ENCODE peak calls at places on chromosome 6, in six cellular contexts. I, G, O, R, H and M are unnamed samples.

GRCh38 chr6:41503841-41504525 is 42.2 kb upstream of the FOXP4 start:
- DNase-seq in R (peak), I (no peak), O (no peak), G (no peak), H (no peak), M (peak)

GRCh38 chr6:151160869-151161268 is 78.9 kb upstream of the AKAP12 start:
- DNase-seq in I (no peak), G (no peak), R (peak), O (no peak), H (no peak), M (no peak)

GRCh38 chr6:30357678-30358339 is 12.9 kb downstream of the RPP21 start:
- DNase-seq in G (peak), H (peak), O (no peak), I (peak), R (peak), M (peak)

GRCh38 chr6:43376551-43376981 is 7.1 kb upstream of the ZNF318 start:
- DNase-seq in R (no peak), G (no peak), I (no peak), H (no peak), O (no peak), M (no peak)

GRCh38 chr6:37738216-37738615 is 40.5 kb upstream of the MDGA1 start:
- DNase-seq in O (no peak), R (no peak), G (no peak), H (no peak), I (no peak), M (no peak)

GRCh38 chr6:15892369-15892768 is 229.5 kb upstream of the DTNBP1 start:
- DNase-seq in H (no peak), O (no peak), R (no peak), I (no peak), G (no peak), M (no peak)

GRCh38 chr6:75775219-75775618 is 26.2 kb downstream of the MYO6 start:
- DNase-seq in H (no peak), O (no peak), G (no peak), R (no peak), I (no peak), M (no peak)

GRCh38 chr6:159606786-159607185 is 86.3 kb downstream of the SOD2 start:
- DNase-seq in H (no peak), O (no peak), I (no peak), G (no peak), R (no peak), M (no peak)

GRCh38 chr6:22664968-22665367 is 95.6 kb downstream of the HDGFL1 start:
- DNase-seq in R (no peak), I (no peak), O (no peak), G (no peak), H (no peak), M (no peak)

GRCh38 chr6:21856096-21856825 is 262.7 kb downstream of the SOX4 start:
- DNase-seq in R (no peak), G (peak), O (no peak), I (no peak), H (no peak), M (no peak)

GRCh38 chr6:14682821-14683220 is 563.0 kb upstream of the JARID2 start:
- DNase-seq in G (no peak), O (no peak), I (no peak), R (no peak), H (no peak), M (no peak)

GRCh38 chr6:139764498-139764986 is 390.1 kb upstream of the CITED2 start:
- DNase-seq in R (peak), H (no peak), I (no peak), G (peak), O (peak), M (peak)

GRCh38 chr6:114418304-114418972 is 75.6 kb upstream of the HS3ST5 start:
- DNase-seq in R (no peak), I (no peak), G (no peak), H (no peak), O (no peak), M (no peak)

GRCh38 chr6:109298605-109299004 is 83.7 kb downstream of the CD164 start:
- DNase-seq in I (no peak), R (no peak), O (no peak), G (no peak), H (no peak), M (no peak)

GRCh38 chr6:121615493-121615892 is 180.0 kb downstream of the GJA1 start:
- DNase-seq in G (no peak), R (no peak), H (no peak), I (no peak), O (no peak), M (no peak)
- TF ChIP-seq CTCF in G (no peak), R (peak), H (no peak), I (no peak), O (no peak), M (no peak)

GRCh38 chr6:3885262-3886036 is 36.3 kb downstream of the FAM50B start:
- DNase-seq in O (no peak), I (no peak), R (peak), G (no peak), H (peak), M (no peak)
- TF ChIP-seq CTCF in O (peak), I (no peak), R (peak), G (peak), H (peak), M (no peak)

GRCh38 chr6:135162678-135163439 is 18.2 kb upstream of the MYB start:
- DNase-seq in H (peak), G (no peak), R (peak), O (no peak), I (peak), M (no peak)
- TF ChIP-seq CTCF in H (peak), G (peak), R (peak), O (peak), I (peak), M (peak)

DNA sequence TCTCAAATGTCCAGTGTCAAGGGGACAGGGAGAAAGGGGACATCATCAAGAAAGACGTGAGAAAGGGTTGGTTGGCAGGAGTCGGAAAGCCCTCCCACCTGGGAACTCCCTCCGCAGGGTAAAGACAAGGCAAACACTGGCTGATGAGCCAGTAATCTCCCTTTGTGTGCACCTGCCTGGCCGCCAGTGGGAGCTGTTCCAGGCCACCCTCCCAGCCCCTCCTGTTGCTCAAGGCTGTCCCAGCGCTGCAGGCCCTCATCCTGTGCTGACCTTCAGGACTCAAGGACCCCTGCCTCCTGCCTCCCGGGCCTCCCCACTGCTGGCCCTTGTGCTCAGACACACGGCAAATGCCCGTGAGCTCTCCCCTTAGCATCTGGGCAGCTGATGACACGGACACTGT is 7.4 kb downstream of the FRMD1 start:
- DNase-seq in H (no peak), G (no peak), R (no peak), O (no peak), I (no peak), M (no peak)
- TF ChIP-seq CTCF in H (peak), G (no peak), R (peak), O (no peak), I (no peak), M (no peak)

DNA sequence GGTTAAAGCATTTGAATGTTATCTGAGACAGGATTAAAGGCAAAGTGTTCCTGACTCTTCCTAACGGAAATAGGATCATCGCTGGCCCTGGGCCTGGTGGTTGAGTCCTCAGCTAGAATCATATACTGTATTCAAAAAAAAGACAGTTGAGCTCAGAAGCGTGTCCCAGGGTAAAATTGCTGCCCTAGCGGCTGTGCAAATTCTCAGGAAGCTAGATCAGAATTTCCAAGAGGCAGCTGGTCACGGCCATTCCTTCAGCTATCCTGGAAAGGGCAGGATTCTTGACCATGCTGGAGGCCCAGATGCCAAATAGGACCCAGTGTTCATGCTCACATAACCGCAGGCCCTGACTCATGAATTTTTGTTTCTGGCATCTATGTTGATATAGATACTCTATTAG is 67.4 kb downstream of the STMND1 start:
- DNase-seq in I (no peak), R (no peak), H (no peak), O (no peak), G (no peak), M (no peak)
- TF ChIP-seq CTCF in I (no peak), R (no peak), H (no peak), O (no peak), G (no peak), M (no peak)

DNA sequence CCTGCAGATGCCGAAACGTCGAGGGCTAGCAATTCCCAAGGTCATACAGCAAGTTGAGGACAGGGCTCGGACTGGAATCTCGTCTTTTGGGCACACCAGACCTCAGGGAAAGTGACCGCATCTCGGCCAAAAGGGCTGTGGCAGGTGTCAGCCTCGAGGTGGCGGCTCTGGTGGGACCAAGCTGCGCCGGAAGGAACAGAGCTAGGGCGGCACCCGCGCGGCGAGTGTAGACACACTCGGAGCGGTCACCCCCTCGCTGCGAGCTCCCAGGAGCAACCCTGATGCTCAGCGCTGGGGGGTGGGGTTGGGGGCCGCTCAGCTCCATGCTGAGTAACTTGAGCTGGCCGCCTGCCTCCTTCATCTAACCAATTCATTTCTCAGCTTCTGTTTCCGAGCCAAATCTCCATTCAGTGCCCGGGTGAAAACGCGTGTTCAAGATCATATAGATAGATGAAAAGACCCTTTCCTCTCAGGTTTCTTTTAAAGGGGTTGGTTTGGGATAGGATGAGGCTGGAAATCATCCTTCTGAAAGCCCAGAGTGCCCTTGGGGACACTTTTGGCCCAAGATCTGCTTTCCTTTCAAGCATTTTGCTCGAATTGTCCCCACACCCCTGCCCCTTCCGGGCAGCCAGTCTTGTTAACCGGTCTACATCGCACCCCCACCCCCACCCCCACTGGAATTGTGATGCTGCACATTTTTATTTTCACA is 2.3 kb upstream of the TUBB2B start:
- DNase-seq in R (no peak), I (peak), G (no peak), O (no peak), H (peak), M (no peak)
- TF ChIP-seq CTCF in R (no peak), I (peak), G (no peak), O (no peak), H (peak), M (no peak)

DNA sequence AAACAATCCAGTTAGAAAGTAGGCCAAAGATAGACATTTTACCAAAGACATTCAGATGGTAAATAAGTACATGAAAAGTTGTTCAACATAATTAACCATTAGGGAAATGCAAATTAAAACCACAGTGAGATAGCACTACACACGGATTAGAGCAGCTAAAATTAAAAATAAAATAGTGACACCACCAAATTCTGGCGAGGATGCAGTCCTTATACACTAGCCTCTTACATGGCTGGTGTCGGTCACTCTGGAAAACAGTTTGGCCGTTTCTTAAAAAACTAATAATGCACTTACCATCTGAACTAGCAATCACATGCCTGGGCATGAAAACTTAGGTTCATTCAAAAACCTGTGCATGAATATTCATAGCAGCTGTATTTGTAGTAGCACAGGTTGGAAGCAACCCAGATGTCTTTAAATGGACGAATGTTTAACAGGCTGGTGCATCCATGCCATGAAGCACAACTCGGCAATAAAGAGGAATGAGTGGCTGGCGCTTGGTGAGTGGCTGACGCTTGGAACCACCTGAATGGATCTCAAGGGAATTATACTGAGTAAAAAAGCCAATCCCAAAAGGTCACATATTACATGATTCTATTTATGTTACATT is 77.0 kb downstream of the FAM120B start:
- DNase-seq in R (no peak), G (no peak), H (no peak), I (no peak), O (no peak), M (no peak)
- TF ChIP-seq CTCF in R (no peak), G (no peak), H (no peak), I (no peak), O (no peak), M (no peak)

DNA sequence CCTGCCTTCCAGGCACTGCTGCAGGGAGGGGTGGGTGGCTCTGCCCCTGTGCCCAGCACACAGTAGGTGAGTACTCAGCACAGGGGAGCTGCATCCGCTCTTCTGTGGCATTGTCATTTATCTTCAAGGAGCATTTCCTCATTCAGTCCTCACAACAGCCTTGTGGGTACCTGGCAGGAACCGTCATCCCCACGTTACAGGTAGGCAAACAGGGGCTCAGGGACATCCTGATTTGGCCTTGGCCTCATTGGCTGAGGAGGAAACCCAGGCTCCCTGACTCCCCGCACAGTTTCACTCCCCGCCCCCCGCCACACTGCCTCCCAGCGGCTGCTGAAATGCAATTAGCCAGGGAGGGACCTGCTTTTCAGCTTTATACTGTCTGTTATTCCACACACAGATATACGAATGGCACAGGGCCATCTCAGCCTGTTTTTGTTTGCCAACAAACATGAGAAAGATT is 24.3 kb upstream of the PNPLA1 start:
- DNase-seq in R (no peak), I (peak), O (no peak), H (no peak), G (no peak), M (no peak)
- TF ChIP-seq CTCF in R (no peak), I (peak), O (no peak), H (peak), G (no peak), M (peak)

GRCh38 chr6:137870286-137870685 is 3.2 kb downstream of the TNFAIP3 start:
- DNase-seq in R (no peak), H (no peak), I (no peak), O (no peak), G (no peak), M (no peak)

GRCh38 chr6:137871299-137871698 is 4.2 kb downstream of the TNFAIP3 start:
- DNase-seq in R (no peak), H (no peak), G (no peak), I (no peak), O (no peak), M (no peak)

GRCh38 chr6:137872071-137872470 is 5.0 kb downstream of the TNFAIP3 start:
- DNase-seq in R (no peak), O (no peak), G (no peak), H (no peak), I (no peak), M (no peak)

GRCh38 chr6:137869781-137870180 is 2.7 kb downstream of the TNFAIP3 start:
- DNase-seq in I (no peak), R (no peak), O (no peak), H (no peak), G (no peak), M (no peak)

DNA sequence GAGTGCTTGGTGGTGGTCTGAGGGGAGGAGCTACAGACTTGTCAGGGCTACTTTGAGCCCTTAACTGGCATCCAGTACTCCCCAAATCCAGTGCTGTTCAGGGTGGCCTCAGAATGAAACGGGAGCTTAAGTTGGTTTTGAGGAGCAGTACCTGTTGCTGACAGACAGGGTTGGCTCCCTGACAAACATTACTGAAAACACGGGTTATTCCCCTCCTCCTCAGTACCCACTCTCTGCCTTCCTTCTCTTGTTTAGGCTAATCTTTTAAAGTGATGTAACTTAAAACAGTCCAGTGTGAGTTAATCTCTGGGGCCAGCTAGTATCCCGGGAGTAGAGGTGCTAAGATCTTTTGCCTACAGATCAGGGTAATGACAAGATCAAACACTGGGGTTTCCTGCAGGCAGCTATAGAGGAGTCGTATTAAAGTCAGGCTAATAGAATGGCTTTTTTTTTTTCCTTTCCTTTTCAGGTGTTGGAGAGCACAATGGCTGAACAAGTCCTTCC is 3.7 kb downstream of the TNFAIP3 start:
- DNase-seq in H (peak), I (peak), O (no peak), G (no peak), R (no peak), M (peak)
- TF ChIP-seq CTCF in H (no peak), I (peak), O (no peak), G (no peak), R (no peak), M (no peak)